ENCODE peak calls at places on chromosomes 16 and 17, in ten cellular contexts. O, E, S, W, H, C, I, K, X and P are unnamed samples.

GRCh38 chr16:71916397-71916920 is 21.1 kb downstream of the IST1 start:
- DNase-seq in X (no peak), H (no peak), S (no peak), C (no peak), W (peak; percentile 57), O (no peak), E (no peak), K (no peak), I (no peak), P (no peak)

GRCh38 chr16:2692251-2692947 is 10.1 kb downstream of the KCTD5 start:
- DNase-seq in O (peak; percentile 75), S (no peak), K (no peak), C (no peak), X (no peak), E (no peak), I (no peak), W (peak; percentile 6), H (no peak), P (no peak)

GRCh38 chr17:22704674-22705073 is 1012.4 kb downstream of the KCNJ18 start:
- DNase-seq in C (no peak), H (no peak), E (no peak), O (no peak), X (no peak), S (no peak), I (no peak), W (no peak), K (no peak), P (no peak)

GRCh38 chr16:2915196-2915929 is 3.6 kb downstream of the FLYWCH1 start:
- DNase-seq in O (no peak), S (no peak), K (no peak), W (no peak), I (no peak), E (no peak), H (no peak), X (no peak), C (no peak), P (no peak)

GRCh38 chr17:43528319-43528987 is 17.7 kb downstream of the ETV4 start:
- DNase-seq in S (no peak), H (no peak), X (no peak), E (no peak), C (no peak), W (no peak), K (no peak), I (peak; percentile 67), O (no peak), P (no peak)

GRCh38 chr17:59520276-59520675 is 45.1 kb upstream of the DHX40 start:
- DNase-seq in K (no peak), X (no peak), C (no peak), S (no peak), I (no peak), O (no peak), W (no peak), H (no peak), E (no peak), P (no peak)

GRCh38 chr16:27759301-27759871 is 209.4 kb downstream of the KATNIP start:
- DNase-seq in X (no peak), W (peak; percentile 72), K (peak; percentile 85), I (no peak), H (peak; percentile 49), S (no peak), C (peak; percentile 27), O (no peak), E (no peak), P (no peak)

GRCh38 chr17:75003957-75004355 is 8.5 kb upstream of the MRPL58 start:
- DNase-seq in O (no peak), I (no peak), X (no peak), E (no peak), S (no peak), K (no peak), W (no peak), H (no peak), C (no peak), P (no peak)

GRCh38 chr17:38428150-38428642 is at the start of gene ARHGAP23:
- DNase-seq in O (no peak), H (no peak), K (peak; percentile 83), X (no peak), C (no peak), E (no peak), S (no peak), I (peak; percentile 86), W (peak; percentile 72), P (peak; percentile 90)

GRCh38 chr17:35931794-35932419 is 1.3 kb upstream of the RDM1 start:
- DNase-seq in S (no peak), I (no peak), C (no peak), E (no peak), W (peak; percentile 27), X (no peak), O (no peak), H (no peak), K (no peak), P (no peak)

GRCh38 chr17:50471009-50471905 is 2.6 kb upstream of the CHAD start:
- DNase-seq in H (no peak), C (no peak), E (no peak), W (no peak), I (no peak), O (no peak), K (no peak), X (no peak), S (no peak), P (no peak)

GRCh38 chr16:22318690-22319358 is 21.6 kb downstream of the POLR3E start:
- DNase-seq in E (no peak), W (peak; percentile 22), X (peak; percentile 62), O (no peak), C (no peak), K (peak; percentile 51), I (peak; percentile 6), H (no peak), S (peak; percentile 57), P (peak; percentile 45)

GRCh38 chr17:37671028-37671812 is 28.0 kb upstream of the DDX52 start:
- DNase-seq in W (no peak), S (no peak), X (no peak), K (peak; percentile 3), C (no peak), O (no peak), H (no peak), I (no peak), E (no peak), P (no peak)

GRCh38 chr16:82638095-82638798 is 11.5 kb downstream of the CDH13 start:
- DNase-seq in H (peak; percentile 91), X (no peak), S (no peak), K (peak; percentile 98), O (no peak), W (peak; percentile 95), C (peak; percentile 85), I (no peak), E (no peak), P (no peak)

GRCh38 chr17:45021607-45022287 is 29.7 kb downstream of the DCAKD start:
- DNase-seq in E (peak; percentile 42), C (no peak), K (peak; percentile 77), W (peak; percentile 47), H (no peak), S (peak; percentile 56), I (peak; percentile 54), O (no peak), X (peak; percentile 89), P (peak; percentile 89)

GRCh38 chr16:3751878-3752277 is 34.6 kb upstream of the TRAP1 start:
- DNase-seq in O (no peak), X (no peak), W (no peak), S (no peak), K (no peak), I (no peak), E (no peak), C (no peak), H (no peak), P (no peak)

GRCh38 chr17:49287481-49287880 is 56.9 kb upstream of the PHOSPHO1 start:
- DNase-seq in E (no peak), W (no peak), K (no peak), I (no peak), H (no peak), S (no peak), X (no peak), O (no peak), C (no peak), P (no peak)

GRCh38 chr16:83402160-83402794 is 405.5 kb upstream of the HSBP1 start:
- DNase-seq in O (no peak), W (peak; percentile 45), C (no peak), H (no peak), E (no peak), K (peak; percentile 47), I (no peak), S (no peak), X (no peak), P (no peak)

GRCh38 chr16:22623351-22623781 is 112.7 kb downstream of the NPIPB5 start:
- DNase-seq in E (no peak), C (peak; percentile 14), K (peak; percentile 23), I (peak; percentile 39), W (no peak), S (no peak), O (no peak), H (no peak), X (no peak), P (no peak)

GRCh38 chr16:88597856-88598491 is 27.8 kb downstream of the ZC3H18 start:
- DNase-seq in X (no peak), H (no peak), W (no peak), I (no peak), K (no peak), O (no peak), E (no peak), C (no peak), S (no peak), P (no peak)

GRCh38 chr16:11328172-11329079 is 16.8 kb upstream of the RMI2 start:
- DNase-seq in W (peak; percentile 97), H (peak; percentile 59), E (no peak), I (peak; percentile 45), C (peak; percentile 93), S (peak; percentile 45), O (no peak), K (peak; percentile 92), X (no peak), P (no peak)

GRCh38 chr17:51802544-51802943 is 356.0 kb downstream of the CA10 start:
- DNase-seq in X (no peak), C (no peak), K (no peak), I (no peak), E (no peak), W (no peak), S (no peak), H (no peak), O (no peak), P (no peak)

GRCh38 chr17:75591722-75592302 is 4.2 kb downstream of the MYO15B start:
- DNase-seq in S (no peak), O (no peak), E (no peak), K (no peak), W (no peak), X (no peak), C (no peak), H (no peak), I (no peak), P (no peak)

GRCh38 chr17:45409659-45410076 is 23.0 kb downstream of the ARHGAP27 start:
- DNase-seq in E (no peak), S (no peak), K (no peak), O (no peak), W (no peak), H (no peak), I (no peak), X (no peak), C (no peak), P (no peak)

GRCh38 chr17:75683467-75684041 is 16.4 kb downstream of the SAP30BP start:
- DNase-seq in H (no peak), E (no peak), I (peak; percentile 92), C (no peak), W (peak; percentile 80), X (no peak), K (peak; percentile 96), O (no peak), S (no peak), P (no peak)

GRCh38 chr17:80442305-80442659 is 27.3 kb downstream of the ENDOV start:
- DNase-seq in C (no peak), O (no peak), E (no peak), H (no peak), X (no peak), K (no peak), S (no peak), I (no peak), W (no peak), P (no peak)

GRCh38 chr17:59842901-59843652 is 49.7 kb downstream of the TUBD1 start:
- DNase-seq in S (peak; percentile 47), K (peak; percentile 99), E (no peak), I (peak; percentile 93), W (peak; percentile 97), O (no peak), X (no peak), H (no peak), C (peak; percentile 89), P (no peak)

GRCh38 chr16:70157477-70158260 is 15.9 kb upstream of the CLEC18C start:
- DNase-seq in E (no peak), W (no peak), I (no peak), X (no peak), H (no peak), K (no peak), O (no peak), S (no peak), C (no peak), P (no peak)